ENCODE peak calls at places on chromosomes 6 and 20, in ten cellular contexts. H is fibroblast of the conjunctiva, U is GM04504, I is NCI-H1694, D is AG08396, B is LoVo, T is NCI-H774, L is fibroblast of pulmonary artery, W is IMR-90, Z is NCI-H82. G is an unnamed sample.

GRCh38 chr20:13800728-13801134 is 15.9 kb downstream of the NDUFAF5 start:
- DNase-seq in H (peak; percentile 73), U (peak; percentile 66), I (peak; percentile 93), D (peak; percentile 77), B (peak; percentile 62), T (peak; percentile 69), L (peak; percentile 95), W (peak; percentile 85), Z (no peak), G (peak; percentile 18)

GRCh38 chr20:1163653-1164052 is 21.1 kb downstream of the TMEM74B start:
- DNase-seq in H (no peak), U (no peak), I (no peak), D (no peak), B (no peak), T (no peak), L (no peak), W (no peak), Z (no peak), G (no peak)

GRCh38 chr20:36344517-36345132 is 38.5 kb downstream of the DLGAP4 start:
- DNase-seq in H (no peak), U (peak; percentile 19), I (no peak), D (peak; percentile 71), B (peak; percentile 69), T (no peak), L (peak; percentile 69), W (peak; percentile 42), Z (no peak), G (no peak)

GRCh38 chr20:33211817-33212424 is 5.2 kb upstream of the BPIFA3 start:
- DNase-seq in H (peak; percentile 14), U (no peak), I (peak; percentile 32), D (peak; percentile 32), B (peak; percentile 29), T (peak; percentile 89), L (peak; percentile 46), W (peak; percentile 33), Z (peak; percentile 92), G (peak; percentile 57)

GRCh38 chr6:25280617-25280990 is 1.4 kb downstream of the CARMIL1 start:
- DNase-seq in H (no peak), U (no peak), I (no peak), D (peak; percentile 13), B (no peak), T (no peak), L (peak; percentile 41), W (no peak), Z (no peak), G (no peak)

GRCh38 chr6:82073484-82073883 is 174.1 kb downstream of the IBTK start:
- DNase-seq in H (no peak), U (no peak), I (peak; percentile 11), D (no peak), B (no peak), T (peak; percentile 78), L (no peak), W (no peak), Z (peak; percentile 55), G (no peak)

GRCh38 chr6:160198577-160199211 is 59.9 kb downstream of the SLC22A2 start:
- DNase-seq in H (no peak), U (no peak), I (no peak), D (no peak), B (no peak), T (no peak), L (peak; percentile 40), W (no peak), Z (no peak), G (no peak)

GRCh38 chr6:136030131-136030530 is 178.6 kb downstream of the PDE7B start:
- DNase-seq in H (no peak), U (no peak), I (no peak), D (no peak), B (no peak), T (no peak), L (no peak), W (no peak), Z (no peak), G (no peak)

GRCh38 chr6:142842423-142843261 is 102.3 kb downstream of the HIVEP2 start:
- DNase-seq in H (no peak), U (no peak), I (no peak), D (no peak), B (no peak), T (no peak), L (peak; percentile 60), W (peak; percentile 57), Z (no peak), G (no peak)

GRCh38 chr6:137241481-137242011 is 22.4 kb upstream of the IFNGR1 start:
- DNase-seq in H (no peak), U (no peak), I (no peak), D (no peak), B (peak; percentile 82), T (no peak), L (peak; percentile 56), W (peak; percentile 46), Z (no peak), G (no peak)

GRCh38 chr6:3450888-3451287 is 6.0 kb downstream of the SLC22A23 start:
- DNase-seq in H (no peak), U (no peak), I (no peak), D (no peak), B (no peak), T (no peak), L (no peak), W (no peak), Z (no peak), G (no peak)

GRCh38 chr20:57432874-57433491 is 41.8 kb downstream of the RBM38 start:
- DNase-seq in H (no peak), U (no peak), I (no peak), D (no peak), B (peak; percentile 68), T (no peak), L (no peak), W (no peak), Z (no peak), G (no peak)

GRCh38 chr6:45599053-45599452 is 221.3 kb upstream of the SUPT3H start:
- DNase-seq in H (no peak), U (no peak), I (no peak), D (no peak), B (no peak), T (no peak), L (peak; percentile 35), W (no peak), Z (no peak), G (no peak)

GRCh38 chr20:61744691-61745396 is 320.8 kb downstream of the TAF4 start:
- DNase-seq in H (no peak), U (no peak), I (no peak), D (peak; percentile 55), B (no peak), T (no peak), L (peak; percentile 6), W (peak; percentile 73), Z (no peak), G (no peak)

GRCh38 chr6:150297327-150298028 is 71.3 kb upstream of the IYD start:
- DNase-seq in H (peak; percentile 51), U (no peak), I (no peak), D (peak; percentile 47), B (peak; percentile 13), T (no peak), L (peak; percentile 55), W (no peak), Z (no peak), G (no peak)

GRCh38 chr20:51382986-51383821 is 159.3 kb downstream of the NFATC2 start:
- DNase-seq in H (no peak), U (no peak), I (peak; percentile 4), D (no peak), B (no peak), T (peak; percentile 13), L (no peak), W (no peak), Z (no peak), G (no peak)

GRCh38 chr20:35355372-35355771 is 56.4 kb downstream of the UQCC1 start:
- DNase-seq in H (no peak), U (no peak), I (no peak), D (no peak), B (no peak), T (no peak), L (no peak), W (peak; percentile 59), Z (no peak), G (no peak)

GRCh38 chr6:101001012-101001411 is 119.9 kb upstream of the ASCC3 start:
- DNase-seq in H (no peak), U (no peak), I (no peak), D (no peak), B (no peak), T (no peak), L (peak; percentile 19), W (no peak), Z (no peak), G (no peak)

GRCh38 chr6:170175644-170176620 is 114.9 kb downstream of the DLL1 start:
- DNase-seq in H (no peak), U (no peak), I (no peak), D (no peak), B (no peak), T (no peak), L (no peak), W (no peak), Z (no peak), G (no peak)

GRCh38 chr20:61797200-61797599 is 268.5 kb downstream of the TAF4 start:
- DNase-seq in H (no peak), U (no peak), I (no peak), D (no peak), B (no peak), T (no peak), L (no peak), W (no peak), Z (peak; percentile 8), G (no peak)

GRCh38 chr6:16130437-16130891 is 1.6 kb downstream of the MYLIP start:
- DNase-seq in H (no peak), U (no peak), I (no peak), D (no peak), B (peak; percentile 29), T (no peak), L (no peak), W (no peak), Z (peak; percentile 43), G (peak; percentile 19)

GRCh38 chr6:130604869-130605401 is 222.3 kb upstream of the SMLR1 start:
- DNase-seq in H (no peak), U (no peak), I (no peak), D (no peak), B (no peak), T (no peak), L (no peak), W (no peak), Z (no peak), G (no peak)

GRCh38 chr6:68196645-68197044 is 438.4 kb upstream of the ADGRB3 start:
- DNase-seq in H (no peak), U (no peak), I (no peak), D (no peak), B (peak; percentile 36), T (no peak), L (peak; percentile 43), W (no peak), Z (peak; percentile 23), G (no peak)

G was measured in NCI-H524 treated with DMSO at 0.1 percent for 48 hours.